ENCODE peak calls at places on chromosomes 7 and 10, in six cellular contexts. I is fibroblast of lung; G is PC-3; A is CD8-positive, alpha-beta T cell; W is HCT116; F is Panc1. N is an unnamed sample. For H3K27me3, the result is how much of the 10 kb centered on the place peaks cover.

GRCh38 chr10:51861731-51862130 is 162.3 kb upstream of the CSTF2T start:
- DNase-seq in G (no peak), A (no peak), W (no peak), F (no peak), I (no peak), N (no peak)

GRCh38 chr10:29100505-29100904 is 188.4 kb upstream of the LYZL1 start:
- DNase-seq in I (no peak), A (no peak), G (no peak), F (no peak), W (no peak), N (no peak)

GRCh38 chr7:43585521-43585920 is 2.6 kb downstream of the STK17A start:
- DNase-seq in A (no peak), G (peak), I (peak), W (no peak), F (no peak), N (peak)

GRCh38 chr10:87865201-87866025 is 2.0 kb downstream of the PTEN start:
- DNase-seq in F (no peak), I (no peak), G (no peak), A (no peak), W (no peak), N (peak)

GRCh38 chr10:21517134-21517982 is 8.1 kb downstream of the SKIDA1 start:
- DNase-seq in A (no peak), G (peak), F (no peak), I (peak), W (no peak), N (peak)

GRCh38 chr7:8442295-8442813 is 8.9 kb downstream of the NXPH1 start:
- DNase-seq in A (no peak), G (no peak), I (no peak), F (no peak), W (no peak), N (no peak)

GRCh38 chr10:59704644-59705043 is 5.0 kb downstream of the SLC16A9 start:
- DNase-seq in I (peak), A (no peak), G (no peak), F (no peak), W (no peak), N (peak)

GRCh38 chr7:21640150-21640549 is 97.3 kb downstream of the DNAH11 start:
- DNase-seq in A (no peak), F (no peak), I (no peak), W (no peak), G (peak), N (peak)

GRCh38 chr7:86939197-86939814 is 120.1 kb downstream of the ELAPOR2 start:
- DNase-seq in A (no peak), F (peak), I (peak), G (peak), W (peak), N (peak)

GRCh38 chr10:14748471-14748870 is 26.2 kb downstream of the FAM107B start:
- DNase-seq in F (no peak), I (no peak), A (no peak), G (peak), W (no peak), N (no peak)

GRCh38 chr10:27779462-27779861 is 33.8 kb upstream of the MKX start:
- DNase-seq in A (no peak), W (no peak), G (no peak), I (no peak), F (no peak), N (no peak)

GRCh38 chr7:3648276-3648675 is 347.2 kb downstream of the SDK1 start:
- DNase-seq in W (no peak), F (no peak), G (peak), I (no peak), A (no peak), N (peak)

GRCh38 chr7:91169819-91170218 is 94.4 kb upstream of the FZD1 start:
- DNase-seq in W (no peak), A (no peak), I (no peak), F (no peak), G (no peak), N (no peak)

GRCh38 chr7:115707236-115707635 is 323.3 kb downstream of the TFEC start:
- DNase-seq in G (peak), I (peak), W (peak), F (no peak), A (no peak), N (peak)
- TF ChIP-seq CTCF in G (peak), I (peak), W (peak), F (peak), A (no peak), N (peak)

GRCh38 chr10:26214538-26215461 is 1.8 kb upstream of the GAD2 start:
- DNase-seq in G (no peak), F (no peak), I (no peak), A (no peak), W (no peak), N (no peak)
- H3K4me3 ChIP-seq in G (no peak), F (no peak), I (no peak), A (no peak), W (no peak), N (no peak)

DNA sequence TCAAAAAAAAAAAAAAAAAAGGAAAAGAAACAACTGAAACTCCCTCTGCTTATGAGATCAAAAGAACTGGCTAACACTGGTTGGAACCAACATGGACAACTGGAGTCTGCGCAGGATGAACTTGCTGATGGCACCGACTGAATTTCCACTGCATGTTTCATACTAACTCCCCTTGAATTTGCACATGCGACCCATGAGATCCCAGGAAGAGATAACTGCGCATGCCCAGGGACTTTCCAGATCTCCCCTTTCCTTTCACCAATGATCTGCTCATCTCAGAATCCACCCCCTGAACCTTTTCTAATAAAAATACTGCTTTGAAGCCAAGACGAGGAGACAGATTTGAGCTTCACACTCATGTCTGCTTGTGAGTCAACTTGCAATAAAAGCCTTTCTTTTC is 20.7 kb downstream of the LBX1 start:
- DNase-seq in G (no peak), F (no peak), A (no peak), I (no peak), W (no peak), N (no peak)
- H3K27me3 ChIP-seq in G (under half), F (under half), A (under half), I (under half), W (under half), N (under half)

GRCh38 chr7:38890597-38890996 is 18.4 kb downstream of the VPS41 start:
- DNase-seq in I (no peak), W (no peak), F (no peak), G (no peak), A (no peak), N (no peak)

GRCh38 chr7:38889079-38889478 is 19.9 kb downstream of the VPS41 start:
- DNase-seq in I (no peak), F (no peak), W (no peak), G (no peak), A (no peak), N (no peak)

GRCh38 chr7:38886265-38886664 is 22.7 kb downstream of the VPS41 start:
- DNase-seq in G (no peak), F (no peak), I (no peak), W (no peak), A (no peak), N (no peak)

GRCh38 chr7:38893061-38893460 is 15.9 kb downstream of the VPS41 start:
- DNase-seq in I (peak), A (no peak), F (no peak), G (peak), W (no peak), N (peak)

GRCh38 chr7:38889872-38890432 is 19.0 kb downstream of the VPS41 start:
- DNase-seq in F (no peak), G (no peak), A (no peak), I (no peak), W (no peak), N (no peak)
- TF ChIP-seq CTCF in F (peak), G (peak), A (peak), I (no peak), W (no peak), N (no peak)

GRCh38 chr10:78175444-78175843 is 141.8 kb downstream of the RPS24 start:
- DNase-seq in F (no peak), G (no peak), A (no peak), W (no peak), I (no peak), N (no peak)

GRCh38 chr10:78177431-78178185 is 143.9 kb downstream of the RPS24 start:
- DNase-seq in F (no peak), W (no peak), G (no peak), I (no peak), A (no peak), N (no peak)

GRCh38 chr10:78176320-78177012 is 142.8 kb downstream of the RPS24 start:
- DNase-seq in G (no peak), A (no peak), I (no peak), W (no peak), F (no peak), N (no peak)

GRCh38 chr10:78178397-78178796 is 144.7 kb downstream of the RPS24 start:
- DNase-seq in I (no peak), W (no peak), G (no peak), A (no peak), F (no peak), N (no peak)

DNA sequence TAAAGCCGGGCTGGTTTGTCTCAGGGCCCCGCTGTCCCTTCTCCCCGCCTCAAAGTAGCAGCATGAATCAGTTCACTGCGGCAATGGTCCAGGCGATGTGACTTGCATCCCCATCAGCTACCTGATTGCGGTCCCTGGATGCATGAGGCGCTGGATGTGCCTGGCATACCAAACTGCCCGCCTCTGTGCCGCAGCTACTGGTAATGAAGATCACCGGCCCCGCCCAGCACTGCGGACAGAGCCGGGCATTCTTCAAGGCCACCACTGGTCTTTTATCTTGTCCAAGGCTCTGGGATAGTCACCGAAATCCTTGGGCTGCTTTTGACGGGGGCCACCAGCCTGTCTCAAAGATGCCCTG is 143.3 kb downstream of the RPS24 start:
- DNase-seq in A (no peak), G (no peak), I (no peak), F (no peak), W (no peak), N (no peak)
- H3K4me3 ChIP-seq in A (no peak), G (no peak), I (no peak), F (no peak), W (no peak), N (no peak)

GRCh38 chr7:96991850-96992623 is 13.3 kb upstream of the DLX6 start:
- DNase-seq in I (no peak), G (no peak), F (no peak), W (no peak), A (no peak), N (no peak)
- H3K27me3 ChIP-seq in I (under half), G (under half), F (under half), W (half or more), A (under half), N (half or more)

DNA sequence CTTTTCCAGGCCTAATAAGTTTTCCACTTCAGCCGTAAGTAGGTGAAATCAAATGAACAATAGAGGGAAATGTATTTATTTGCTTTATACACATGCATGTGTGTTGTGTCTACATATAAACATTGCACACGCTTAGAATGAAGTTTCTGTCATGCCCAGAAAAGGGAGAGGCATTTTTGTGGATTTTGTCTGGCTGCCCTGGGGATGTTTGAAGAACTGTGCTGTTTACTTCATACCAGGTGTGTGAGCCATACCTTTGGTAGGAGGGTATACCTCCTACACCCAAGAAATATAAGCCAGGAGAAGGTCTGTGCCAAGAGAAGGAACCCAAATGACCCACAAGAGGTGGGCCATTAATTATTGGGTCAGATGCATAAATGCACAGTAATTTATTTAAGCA is 12.8 kb downstream of the GATAD1 start:
- DNase-seq in I (no peak), W (no peak), A (no peak), F (no peak), G (peak), N (peak)
- TF ChIP-seq CTCF in I (no peak), W (no peak), A (no peak), F (no peak), G (no peak), N (no peak)

N was measured in bronchial epithelial cell.